ENCODE peak calls at places on chromosomes 13 and 19, in seven cellular contexts. One of them, this sample, is unnamed.

GRCh38 chr19:55166530-55167268 is at the start of gene DNAAF3:
- DNase-seq in GM13976: peak; percentile 98
- DNase-seq in A549: peak; percentile 99
- DNase-seq in CD4-positive, alpha-beta T cell: no peak
- DNase-seq in heart right ventricle: peak; percentile 94
- DNase-seq in GM20000: peak; percentile 96
- DNase-seq in left lung: peak; percentile 90
- DNase-seq in this sample: peak; percentile 91

GRCh38 chr19:10812902-10813404 is 23.1 kb downstream of the TMED1 start:
- DNase-seq in GM13976: no peak
- DNase-seq in A549: peak; percentile 71
- DNase-seq in CD4-positive, alpha-beta T cell: no peak
- DNase-seq in heart right ventricle: peak; percentile 42
- DNase-seq in GM20000: no peak
- DNase-seq in left lung: peak; percentile 86
- DNase-seq in this sample: no peak

GRCh38 chr19:1273263-1274041 is 1.9 kb upstream of the FAM174C start:
- DNase-seq in GM13976: no peak
- DNase-seq in A549: no peak
- DNase-seq in CD4-positive, alpha-beta T cell: no peak
- DNase-seq in heart right ventricle: no peak
- DNase-seq in GM20000: no peak
- DNase-seq in left lung: no peak
- DNase-seq in this sample: no peak

GRCh38 chr19:50292216-50292827 is 36.9 kb downstream of the KCNC3 start:
- DNase-seq in GM13976: no peak
- DNase-seq in A549: no peak
- DNase-seq in CD4-positive, alpha-beta T cell: no peak
- DNase-seq in heart right ventricle: no peak
- DNase-seq in GM20000: no peak
- DNase-seq in left lung: no peak
- DNase-seq in this sample: no peak

GRCh38 chr13:93173656-93174055 is 53.0 kb upstream of the GPC6 start:
- DNase-seq in GM13976: no peak
- DNase-seq in A549: no peak
- DNase-seq in CD4-positive, alpha-beta T cell: no peak
- DNase-seq in heart right ventricle: no peak
- DNase-seq in GM20000: no peak
- DNase-seq in left lung: no peak
- DNase-seq in this sample: no peak

GRCh38 chr19:4414144-4414799 is 11.8 kb downstream of the CHAF1A start:
- DNase-seq in GM13976: no peak
- DNase-seq in A549: no peak
- DNase-seq in CD4-positive, alpha-beta T cell: no peak
- DNase-seq in heart right ventricle: no peak
- DNase-seq in GM20000: no peak
- DNase-seq in left lung: no peak
- DNase-seq in this sample: no peak

GRCh38 chr13:73989244-73989843 is 144.9 kb downstream of the KLF12 start:
- DNase-seq in GM13976: no peak
- DNase-seq in A549: no peak
- DNase-seq in CD4-positive, alpha-beta T cell: no peak
- DNase-seq in heart right ventricle: no peak
- DNase-seq in GM20000: no peak
- DNase-seq in left lung: no peak
- DNase-seq in this sample: no peak

GRCh38 chr19:16359074-16359473 is 34.4 kb downstream of the KLF2 start:
- DNase-seq in GM13976: no peak
- DNase-seq in A549: no peak
- DNase-seq in CD4-positive, alpha-beta T cell: no peak
- DNase-seq in heart right ventricle: no peak
- DNase-seq in GM20000: no peak
- DNase-seq in left lung: peak; percentile 34
- DNase-seq in this sample: no peak

GRCh38 chr13:74529968-74530367 is 395.8 kb upstream of the KLF12 start:
- DNase-seq in GM13976: no peak
- DNase-seq in A549: no peak
- DNase-seq in CD4-positive, alpha-beta T cell: no peak
- DNase-seq in heart right ventricle: no peak
- DNase-seq in GM20000: no peak
- DNase-seq in left lung: no peak
- DNase-seq in this sample: no peak

DNA sequence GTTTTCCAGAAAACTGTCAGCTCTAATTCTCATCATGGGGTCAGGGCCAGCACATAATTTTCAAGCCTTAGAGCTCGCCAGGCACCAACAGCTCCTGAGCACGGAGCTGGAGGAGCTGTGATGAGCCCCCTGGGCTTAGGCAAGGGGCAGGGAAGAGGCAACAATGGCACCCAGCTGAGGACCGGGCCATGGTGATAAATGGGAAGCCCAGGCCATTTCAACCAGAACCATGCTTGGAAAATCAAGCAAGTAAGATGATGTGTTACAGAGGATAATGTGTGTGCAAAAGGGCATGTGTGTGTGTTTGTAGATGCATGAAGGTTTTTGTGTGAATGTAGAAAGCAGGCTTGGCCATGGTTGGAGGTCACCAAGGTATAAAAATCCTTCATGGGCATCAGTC is 66.8 kb upstream of the UBAC2 start:
- DNase-seq in GM13976: no peak
- DNase-seq in A549: no peak
- DNase-seq in CD4-positive, alpha-beta T cell: no peak
- DNase-seq in heart right ventricle: no peak
- DNase-seq in GM20000: no peak
- DNase-seq in left lung: no peak
- DNase-seq in this sample: no peak
- TF ChIP-seq CTCF in GM13976: no peak
- TF ChIP-seq CTCF in A549: no peak
- TF ChIP-seq CTCF in CD4-positive, alpha-beta T cell: no peak
- TF ChIP-seq CTCF in heart right ventricle: no peak
- TF ChIP-seq CTCF in GM20000: no peak
- TF ChIP-seq CTCF in left lung: no peak
- TF ChIP-seq CTCF in this sample: no peak

GRCh38 chr13:40026741-40027140 is 371.3 kb downstream of the COG6 start:
- DNase-seq in GM13976: peak; percentile 22
- DNase-seq in A549: no peak
- DNase-seq in CD4-positive, alpha-beta T cell: no peak
- DNase-seq in heart right ventricle: no peak
- DNase-seq in GM20000: peak; percentile 28
- DNase-seq in left lung: no peak
- DNase-seq in this sample: no peak
- TF ChIP-seq CTCF in GM13976: no peak
- TF ChIP-seq CTCF in A549: no peak
- TF ChIP-seq CTCF in CD4-positive, alpha-beta T cell: no peak
- TF ChIP-seq CTCF in heart right ventricle: no peak
- TF ChIP-seq CTCF in GM20000: no peak
- TF ChIP-seq CTCF in left lung: no peak
- TF ChIP-seq CTCF in this sample: no peak

DNA sequence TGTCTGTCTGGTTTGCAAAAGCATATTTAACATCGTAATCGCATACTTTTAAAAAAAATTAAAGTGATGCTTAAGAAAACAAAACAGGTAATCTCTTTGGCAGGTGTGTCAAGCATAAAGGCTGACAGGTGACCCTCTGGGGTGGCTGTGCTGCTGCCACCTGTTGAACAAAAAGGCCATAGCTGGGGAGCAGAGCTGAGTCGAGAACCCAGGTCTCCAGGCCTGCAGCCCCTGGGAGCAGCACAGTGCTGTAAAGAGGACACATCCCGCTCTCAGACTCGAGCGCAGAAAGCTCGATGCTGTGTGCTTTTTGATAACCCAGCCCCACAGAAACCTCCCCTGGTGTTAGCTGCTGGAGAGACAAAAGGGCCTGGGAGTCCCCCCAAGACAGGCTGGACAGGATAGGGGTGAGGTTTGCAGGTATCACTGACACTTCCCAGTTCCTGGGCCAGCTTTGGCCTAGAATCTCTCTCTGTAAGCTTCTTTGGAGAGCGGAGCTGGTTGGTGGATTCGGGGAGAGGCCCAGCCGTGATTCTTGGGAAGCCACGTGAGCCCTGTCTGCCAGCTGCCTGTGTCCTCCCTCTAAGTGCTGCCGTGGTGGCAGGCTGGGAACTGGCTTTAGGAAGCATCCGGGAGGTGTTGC is 66.9 kb downstream of the C13orf42 start:
- DNase-seq in GM13976: no peak
- DNase-seq in A549: no peak
- DNase-seq in CD4-positive, alpha-beta T cell: no peak
- DNase-seq in heart right ventricle: no peak
- DNase-seq in GM20000: no peak
- DNase-seq in left lung: no peak
- DNase-seq in this sample: no peak
- TF ChIP-seq CTCF in GM13976: no peak
- TF ChIP-seq CTCF in A549: no peak
- TF ChIP-seq CTCF in CD4-positive, alpha-beta T cell: no peak
- TF ChIP-seq CTCF in heart right ventricle: no peak
- TF ChIP-seq CTCF in GM20000: no peak
- TF ChIP-seq CTCF in left lung: no peak
- TF ChIP-seq CTCF in this sample: no peak

GRCh38 chr19:11984986-11985385 is 20.1 kb downstream of the ZNF763 start:
- DNase-seq in GM13976: peak; percentile 43
- DNase-seq in A549: no peak
- DNase-seq in CD4-positive, alpha-beta T cell: no peak
- DNase-seq in heart right ventricle: no peak
- DNase-seq in GM20000: peak; percentile 36
- DNase-seq in left lung: no peak
- DNase-seq in this sample: no peak

GRCh38 chr19:11987405-11988231 is 22.8 kb downstream of the ZNF763 start:
- DNase-seq in GM13976: peak; percentile 92
- DNase-seq in A549: no peak
- DNase-seq in CD4-positive, alpha-beta T cell: peak; percentile 90
- DNase-seq in heart right ventricle: peak; percentile 96
- DNase-seq in GM20000: peak; percentile 88
- DNase-seq in left lung: peak; percentile 97
- DNase-seq in this sample: peak; percentile 97

GRCh38 chr19:11986754-11987153 is 21.9 kb downstream of the ZNF763 start:
- DNase-seq in GM13976: no peak
- DNase-seq in A549: no peak
- DNase-seq in CD4-positive, alpha-beta T cell: no peak
- DNase-seq in heart right ventricle: no peak
- DNase-seq in GM20000: no peak
- DNase-seq in left lung: no peak
- DNase-seq in this sample: no peak

DNA sequence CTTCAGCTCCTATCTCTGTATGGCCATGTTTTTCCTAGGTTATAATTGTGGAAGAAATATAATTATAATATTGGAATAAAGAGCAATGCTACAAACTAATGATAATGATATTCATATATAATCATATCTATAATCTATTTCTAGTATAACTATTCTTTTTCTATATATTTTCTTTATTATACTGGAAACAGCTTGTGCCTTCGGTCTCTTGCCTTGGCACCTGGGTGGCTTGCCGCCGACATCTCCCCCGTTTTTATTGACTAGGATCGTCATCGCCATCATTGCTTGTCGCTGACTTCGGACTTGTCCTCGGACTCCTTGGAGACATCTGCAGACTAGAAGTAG is 24.2 kb downstream of the ZNF763 start:
- DNase-seq in GM13976: no peak
- DNase-seq in A549: no peak
- DNase-seq in CD4-positive, alpha-beta T cell: no peak
- DNase-seq in heart right ventricle: no peak
- DNase-seq in GM20000: no peak
- DNase-seq in left lung: no peak
- DNase-seq in this sample: no peak
- TF ChIP-seq CTCF in GM13976: no peak
- TF ChIP-seq CTCF in A549: no peak
- TF ChIP-seq CTCF in CD4-positive, alpha-beta T cell: peak; percentile 41
- TF ChIP-seq CTCF in heart right ventricle: no peak
- TF ChIP-seq CTCF in GM20000: no peak
- TF ChIP-seq CTCF in left lung: no peak
- TF ChIP-seq CTCF in this sample: peak; percentile 4

DNA sequence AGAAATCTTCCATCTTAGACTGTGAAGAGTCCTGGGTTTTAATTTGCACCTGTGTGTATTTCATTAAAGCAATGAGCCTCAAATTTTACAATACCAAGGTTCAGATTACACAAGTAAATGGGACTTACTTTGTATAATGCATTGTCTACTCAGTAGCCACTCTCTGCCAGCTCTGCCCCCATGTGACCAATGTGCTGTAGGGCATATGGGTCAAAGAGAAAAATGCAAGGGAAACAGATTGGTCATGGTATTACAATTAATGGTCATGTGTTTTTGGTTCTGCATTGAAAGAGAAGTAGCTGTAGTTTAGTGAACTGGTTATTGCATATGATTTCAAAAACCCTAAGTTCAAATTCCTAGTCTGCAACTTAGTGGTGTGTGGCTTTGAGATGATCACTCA is 545.5 kb downstream of the SUCLA2 start:
- DNase-seq in GM13976: no peak
- DNase-seq in A549: no peak
- DNase-seq in CD4-positive, alpha-beta T cell: no peak
- DNase-seq in heart right ventricle: no peak
- DNase-seq in GM20000: no peak
- DNase-seq in left lung: no peak
- DNase-seq in this sample: no peak
- TF ChIP-seq CTCF in GM13976: no peak
- TF ChIP-seq CTCF in A549: no peak
- TF ChIP-seq CTCF in CD4-positive, alpha-beta T cell: no peak
- TF ChIP-seq CTCF in heart right ventricle: no peak
- TF ChIP-seq CTCF in GM20000: no peak
- TF ChIP-seq CTCF in left lung: no peak
- TF ChIP-seq CTCF in this sample: no peak

GRCh38 chr19:48386981-48387380 is 4.4 kb downstream of the KDELR1 start:
- DNase-seq in GM13976: no peak
- DNase-seq in A549: peak; percentile 30
- DNase-seq in CD4-positive, alpha-beta T cell: no peak
- DNase-seq in heart right ventricle: no peak
- DNase-seq in GM20000: no peak
- DNase-seq in left lung: no peak
- DNase-seq in this sample: no peak

GRCh38 chr19:48378194-48378570 is 13.2 kb downstream of the KDELR1 start:
- DNase-seq in GM13976: no peak
- DNase-seq in A549: no peak
- DNase-seq in CD4-positive, alpha-beta T cell: no peak
- DNase-seq in heart right ventricle: no peak
- DNase-seq in GM20000: no peak
- DNase-seq in left lung: no peak
- DNase-seq in this sample: no peak

GRCh38 chr19:48385461-48386087 is 5.8 kb downstream of the KDELR1 start:
- DNase-seq in GM13976: no peak
- DNase-seq in A549: no peak
- DNase-seq in CD4-positive, alpha-beta T cell: no peak
- DNase-seq in heart right ventricle: no peak
- DNase-seq in GM20000: no peak
- DNase-seq in left lung: peak; percentile 1
- DNase-seq in this sample: no peak

GRCh38 chr19:48379058-48379457 is 12.3 kb downstream of the KDELR1 start:
- DNase-seq in GM13976: no peak
- DNase-seq in A549: no peak
- DNase-seq in CD4-positive, alpha-beta T cell: no peak
- DNase-seq in heart right ventricle: no peak
- DNase-seq in GM20000: no peak
- DNase-seq in left lung: no peak
- DNase-seq in this sample: no peak

GRCh38 chr19:48381178-48381950 is 10.0 kb downstream of the KDELR1 start:
- DNase-seq in GM13976: no peak
- DNase-seq in A549: no peak
- DNase-seq in CD4-positive, alpha-beta T cell: no peak
- DNase-seq in heart right ventricle: no peak
- DNase-seq in GM20000: no peak
- DNase-seq in left lung: no peak
- DNase-seq in this sample: no peak
- TF ChIP-seq CTCF in GM13976: no peak
- TF ChIP-seq CTCF in A549: no peak
- TF ChIP-seq CTCF in CD4-positive, alpha-beta T cell: no peak
- TF ChIP-seq CTCF in heart right ventricle: no peak
- TF ChIP-seq CTCF in GM20000: no peak
- TF ChIP-seq CTCF in left lung: no peak
- TF ChIP-seq CTCF in this sample: no peak

This sample was measured in left ventricle myocardium inferior.